ENCODE peak calls at places on chromosomes 12 and 14, in nine cellular contexts. Y, U, G, K, Z, S, M, E and V are unnamed samples.

GRCh38 chr14:103889313-103890051 is 38.8 kb upstream of the TDRD9 start:
- DNase-seq in Y (no peak), U (no peak), G (peak), K (no peak), Z (no peak), S (no peak), M (no peak), E (peak), V (no peak)

GRCh38 chr12:85206543-85206942 is 73.5 kb upstream of the ALX1 start:
- DNase-seq in Y (no peak), U (no peak), G (no peak), K (no peak), Z (no peak), S (no peak), M (no peak), E (no peak), V (no peak)

GRCh38 chr14:77542349-77543239 is 44.0 kb upstream of the ISM2 start:
- DNase-seq in Y (no peak), U (no peak), G (no peak), K (no peak), Z (peak), S (no peak), M (no peak), E (no peak), V (no peak)

GRCh38 chr14:95961481-95961880 is 77.7 kb upstream of the C14orf132 start:
- DNase-seq in Y (no peak), U (no peak), G (no peak), K (no peak), Z (no peak), S (no peak), M (no peak), E (no peak), V (no peak)

GRCh38 chr12:71216725-71217579 is 59.2 kb upstream of the TSPAN8 start:
- DNase-seq in Y (peak), U (peak), G (peak), K (no peak), Z (peak), S (peak), M (peak), E (peak), V (no peak)

GRCh38 chr12:62520361-62520760 is 53.7 kb downstream of the MON2 start:
- DNase-seq in Y (no peak), U (no peak), G (no peak), K (no peak), Z (no peak), S (no peak), M (no peak), E (no peak), V (no peak)

GRCh38 chr12:21264232-21264631 is 70.5 kb downstream of the SLCO1A2 start:
- DNase-seq in Y (no peak), U (no peak), G (no peak), K (no peak), Z (no peak), S (no peak), M (no peak), E (no peak), V (no peak)

GRCh38 chr12:104671407-104672095 is 214.8 kb downstream of the CHST11 start:
- DNase-seq in Y (peak), U (peak), G (peak), K (peak), Z (peak), S (peak), M (peak), E (peak), V (peak)

GRCh38 chr12:24080465-24080864 is 131.0 kb upstream of the SOX5 start:
- DNase-seq in Y (no peak), U (no peak), G (no peak), K (no peak), Z (no peak), S (no peak), M (no peak), E (no peak), V (no peak)

GRCh38 chr14:26845106-26845818 is 247.4 kb upstream of the NOVA1 start:
- DNase-seq in Y (no peak), U (no peak), G (no peak), K (no peak), Z (no peak), S (no peak), M (no peak), E (no peak), V (no peak)

GRCh38 chr14:77682158-77682553 is 25.7 kb downstream of the ALKBH1 start:
- DNase-seq in Y (no peak), U (no peak), G (no peak), K (no peak), Z (no peak), S (no peak), M (no peak), E (no peak), V (no peak)

GRCh38 chr14:88559852-88560251 is 3.0 kb upstream of the ZC3H14 start:
- DNase-seq in Y (no peak), U (no peak), G (no peak), K (no peak), Z (no peak), S (no peak), M (no peak), E (no peak), V (no peak)

GRCh38 chr14:68906439-68906838 is 72.7 kb downstream of the ACTN1 start:
- DNase-seq in Y (no peak), U (no peak), G (no peak), K (no peak), Z (no peak), S (no peak), M (no peak), E (no peak), V (no peak)

GRCh38 chr14:59419383-59419782 is 45.8 kb downstream of the GPR135 start:
- DNase-seq in Y (no peak), U (no peak), G (no peak), K (no peak), Z (no peak), S (no peak), M (no peak), E (no peak), V (no peak)

GRCh38 chr12:3680919-3681594 is 71.9 kb downstream of the CRACR2A start:
- DNase-seq in Y (no peak), U (no peak), G (peak), K (no peak), Z (peak), S (peak), M (no peak), E (peak), V (peak)

GRCh38 chr14:95500201-95500681 is 16.2 kb downstream of the SYNE3 start:
- DNase-seq in Y (no peak), U (no peak), G (peak), K (no peak), Z (no peak), S (no peak), M (no peak), E (no peak), V (no peak)

GRCh38 chr12:121793836-121794531 is 496 bp upstream of the RHOF start:
- DNase-seq in Y (peak), U (peak), G (peak), K (peak), Z (peak), S (peak), M (no peak), E (peak), V (peak)

GRCh38 chr12:109877504-109878246 is 2.7 kb downstream of the GLTP start:
- DNase-seq in Y (no peak), U (no peak), G (no peak), K (no peak), Z (no peak), S (no peak), M (no peak), E (no peak), V (no peak)

GRCh38 chr14:79496701-79497100 is 714.6 kb downstream of the DIO2 start:
- DNase-seq in Y (no peak), U (no peak), G (no peak), K (no peak), Z (no peak), S (no peak), M (no peak), E (no peak), V (no peak)

GRCh38 chr12:104420868-104421267 is 35.9 kb upstream of the CHST11 start:
- DNase-seq in Y (no peak), U (no peak), G (no peak), K (no peak), Z (peak), S (no peak), M (no peak), E (no peak), V (no peak)

GRCh38 chr14:24996930-24997329 is 53.0 kb downstream of the STXBP6 start:
- DNase-seq in Y (no peak), U (no peak), G (no peak), K (no peak), Z (peak), S (no peak), M (no peak), E (no peak), V (no peak)

GRCh38 chr14:90060312-90060964 is 1.4 kb upstream of the KCNK13 start:
- DNase-seq in Y (peak), U (peak), G (peak), K (no peak), Z (peak), S (peak), M (no peak), E (peak), V (no peak)

GRCh38 chr14:68377459-68377858 is 415.4 kb downstream of the ZFP36L1 start:
- DNase-seq in Y (peak), U (no peak), G (peak), K (no peak), Z (peak), S (no peak), M (no peak), E (no peak), V (no peak)

GRCh38 chr12:15208140-15208539 is 13.1 kb downstream of the RERG start:
- DNase-seq in Y (no peak), U (no peak), G (no peak), K (no peak), Z (no peak), S (no peak), M (no peak), E (no peak), V (no peak)

GRCh38 chr12:113259499-113259953 is 38.3 kb downstream of the TPCN1 start:
- DNase-seq in Y (no peak), U (no peak), G (peak), K (no peak), Z (peak), S (no peak), M (no peak), E (peak), V (no peak)

GRCh38 chr14:93395227-93395626 is 35.5 kb upstream of the UNC79 start:
- DNase-seq in Y (peak), U (no peak), G (no peak), K (no peak), Z (no peak), S (no peak), M (no peak), E (no peak), V (no peak)

GRCh38 chr12:120012067-120012621 is 23.1 kb downstream of the BICDL1 start:
- DNase-seq in Y (no peak), U (peak), G (no peak), K (peak), Z (no peak), S (no peak), M (no peak), E (no peak), V (no peak)

GRCh38 chr12:22377731-22378496 is 43.4 kb upstream of the ST8SIA1 start:
- DNase-seq in Y (no peak), U (no peak), G (no peak), K (no peak), Z (no peak), S (no peak), M (no peak), E (no peak), V (no peak)

GRCh38 chr12:92363295-92364146 is 217.9 kb upstream of the BTG1 start:
- DNase-seq in Y (no peak), U (no peak), G (peak), K (peak), Z (peak), S (no peak), M (no peak), E (no peak), V (no peak)

GRCh38 chr14:95611293-95611880 is 74.8 kb upstream of the TCL1B start:
- DNase-seq in Y (no peak), U (no peak), G (no peak), K (no peak), Z (no peak), S (no peak), M (no peak), E (no peak), V (no peak)

GRCh38 chr14:54447231-54447692 is 6.1 kb upstream of the CNIH1 start:
- DNase-seq in Y (peak), U (no peak), G (peak), K (no peak), Z (no peak), S (no peak), M (no peak), E (peak), V (no peak)

GRCh38 chr12:52521581-52522266 is 1.5 kb upstream of the KRT5 start:
- DNase-seq in Y (no peak), U (no peak), G (no peak), K (no peak), Z (no peak), S (no peak), M (no peak), E (no peak), V (peak)

GRCh38 chr12:214005-214736 is at the start of gene SLC6A12:
- DNase-seq in Y (no peak), U (no peak), G (no peak), K (no peak), Z (no peak), S (no peak), M (no peak), E (no peak), V (no peak)

GRCh38 chr14:73663548-73664212 is 18.9 kb downstream of the DNAL1 start:
- DNase-seq in Y (no peak), U (no peak), G (no peak), K (peak), Z (no peak), S (no peak), M (no peak), E (no peak), V (no peak)

GRCh38 chr12:6766651-6767300 is 613 bp downstream of the PTMS start:
- DNase-seq in Y (peak), U (no peak), G (peak), K (no peak), Z (peak), S (peak), M (no peak), E (peak), V (no peak)

GRCh38 chr14:76884853-76885276 is 58.7 kb downstream of the LRRC74A start:
- DNase-seq in Y (no peak), U (no peak), G (no peak), K (no peak), Z (no peak), S (no peak), M (no peak), E (no peak), V (no peak)

GRCh38 chr12:34625116-34625515 is 602.8 kb downstream of the ALG10 start:
- DNase-seq in Y (peak), U (peak), G (no peak), K (no peak), Z (no peak), S (no peak), M (peak), E (no peak), V (no peak)
- TF ChIP-seq CTCF in Y (no peak), U (peak), G (no peak), K (no peak), Z (no peak), S (peak), M (peak), E (no peak), V (no peak)

GRCh38 chr12:105846331-105846730 is 292.4 kb downstream of the NUAK1 start:
- DNase-seq in Y (no peak), U (no peak), G (no peak), K (no peak), Z (no peak), S (no peak), M (no peak), E (no peak), V (no peak)
- H3K27ac ChIP-seq in Y (no peak), U (no peak), G (no peak), K (no peak), Z (no peak), S (no peak), M (no peak), E (no peak), V (no peak)

GRCh38 chr12:69065804-69066203 is 132.8 kb upstream of the CPM start:
- DNase-seq in Y (no peak), U (no peak), G (no peak), K (no peak), Z (no peak), S (no peak), M (no peak), E (no peak), V (no peak)

GRCh38 chr12:69066420-69067373 is 133.7 kb upstream of the CPM start:
- DNase-seq in Y (no peak), U (no peak), G (no peak), K (no peak), Z (no peak), S (no peak), M (no peak), E (no peak), V (no peak)

GRCh38 chr12:69062838-69063237 is 129.9 kb upstream of the CPM start:
- DNase-seq in Y (no peak), U (no peak), G (no peak), K (no peak), Z (no peak), S (no peak), M (no peak), E (no peak), V (no peak)

GRCh38 chr12:69067713-69068112 is 134.7 kb upstream of the CPM start:
- DNase-seq in Y (no peak), U (no peak), G (no peak), K (no peak), Z (no peak), S (no peak), M (no peak), E (no peak), V (no peak)

GRCh38 chr12:69064734-69065413 is 131.9 kb upstream of the CPM start:
- DNase-seq in Y (no peak), U (no peak), G (no peak), K (no peak), Z (no peak), S (no peak), M (no peak), E (no peak), V (no peak)
- TF ChIP-seq POLR2AphosphoS5 in Y (no peak), U (no peak), G (no peak), K (no peak), Z (no peak), S (no peak), M (no peak), E (no peak), V (no peak)

GRCh38 chr12:65986047-65986446 is 144.5 kb downstream of the LLPH start:
- DNase-seq in Y (no peak), U (no peak), G (no peak), K (no peak), Z (peak), S (no peak), M (no peak), E (no peak), V (peak)
- TF ChIP-seq CTCF in Y (no peak), U (no peak), G (no peak), K (no peak), Z (peak), S (no peak), M (peak), E (no peak), V (no peak)

GRCh38 chr14:64738306-64738879 is 34.2 kb downstream of the PLEKHG3 start:
- DNase-seq in Y (no peak), U (no peak), G (no peak), K (no peak), Z (no peak), S (no peak), M (no peak), E (no peak), V (no peak)

GRCh38 chr14:64737391-64738305 is 33.4 kb downstream of the PLEKHG3 start:
- DNase-seq in Y (no peak), U (no peak), G (no peak), K (no peak), Z (no peak), S (no peak), M (no peak), E (no peak), V (no peak)

GRCh38 chr14:64733899-64734298 is 29.7 kb downstream of the PLEKHG3 start:
- DNase-seq in Y (no peak), U (no peak), G (no peak), K (no peak), Z (no peak), S (no peak), M (no peak), E (no peak), V (no peak)

GRCh38 chr14:64734990-64735389 is 30.8 kb downstream of the PLEKHG3 start:
- DNase-seq in Y (no peak), U (no peak), G (no peak), K (no peak), Z (no peak), S (no peak), M (no peak), E (no peak), V (no peak)

DNA sequence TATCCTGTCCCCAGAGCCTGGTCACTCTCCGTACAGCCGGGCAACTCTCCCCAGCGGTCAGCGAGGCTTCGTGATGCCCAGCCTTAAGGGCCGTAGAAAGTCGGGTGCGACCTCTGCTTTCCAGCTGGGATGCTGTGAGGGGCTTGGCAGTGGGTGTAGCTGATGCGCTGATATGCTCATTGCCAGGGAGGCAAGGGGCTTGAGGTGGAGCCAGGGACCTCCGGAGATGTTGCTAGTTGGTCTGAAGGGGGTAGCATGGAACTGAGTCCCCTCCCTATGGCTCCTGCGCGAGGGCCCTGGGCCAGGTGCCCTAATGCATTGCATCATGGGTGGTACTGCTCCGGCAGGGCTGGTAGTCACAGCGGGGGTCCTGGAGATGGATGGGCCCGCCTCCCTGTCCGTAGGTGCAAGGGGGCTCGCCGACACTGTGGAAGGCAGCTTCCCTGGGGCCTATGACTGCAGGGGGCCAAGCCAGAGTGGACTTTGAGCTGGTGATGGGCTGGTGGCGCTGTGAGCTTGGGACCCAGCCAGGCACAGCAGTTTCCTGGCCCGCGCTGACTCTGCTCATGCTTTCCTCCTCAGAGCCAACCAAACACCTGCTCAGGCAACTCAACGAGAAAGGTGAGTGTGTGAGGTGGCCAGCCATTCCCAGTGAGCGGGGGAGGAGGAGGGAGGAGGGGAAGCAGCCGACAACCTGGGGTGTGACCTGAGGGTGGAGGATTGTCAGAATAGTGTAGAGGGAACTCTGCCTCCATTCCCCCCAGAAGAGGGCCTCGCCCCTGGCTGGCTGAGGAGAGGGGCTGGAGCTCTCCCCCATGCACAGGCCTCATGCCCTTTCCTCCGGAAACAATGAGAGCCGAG is 32.3 kb downstream of the PLEKHG3 start:
- DNase-seq in Y (no peak), U (no peak), G (peak), K (no peak), Z (no peak), S (peak), M (no peak), E (peak), V (no peak)
- H3K27ac ChIP-seq in Y (no peak), U (no peak), G (peak), K (no peak), Z (no peak), S (no peak), M (no peak), E (peak), V (no peak)

DNA sequence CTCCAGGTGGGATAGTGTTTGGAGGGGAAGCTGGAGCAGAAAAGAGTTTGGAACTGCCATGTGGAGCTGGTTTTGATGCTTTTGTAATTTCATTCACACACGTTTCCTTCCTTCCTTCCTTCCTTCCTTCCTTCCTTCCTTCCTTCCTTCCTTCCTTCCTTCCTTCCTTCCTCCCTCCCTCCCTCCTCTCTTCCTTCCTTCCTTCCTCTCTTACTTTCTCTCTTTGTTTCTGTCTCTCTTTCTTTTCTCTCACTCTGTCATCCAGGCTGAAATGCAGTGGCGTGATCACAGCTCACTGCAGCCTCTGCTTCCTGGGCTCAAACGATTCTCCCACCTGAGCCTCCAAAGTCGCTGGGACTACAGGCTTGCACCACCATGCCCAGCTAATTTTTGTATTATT is 168.0 kb upstream of the ARID2 start:
- DNase-seq in Y (no peak), U (no peak), G (no peak), K (no peak), Z (no peak), S (no peak), M (no peak), E (no peak), V (no peak)
- TF ChIP-seq POLR2AphosphoS5 in Y (no peak), U (no peak), G (no peak), K (no peak), Z (no peak), S (no peak), M (no peak), E (no peak), V (no peak)